ENCODE peak calls at places on chromosomes 6 and 20, in nine cellular contexts. Q, M, X, U, D, C, S, N and W are unnamed samples.

GRCh38 chr20:16930656-16931055 is 182.5 kb downstream of the OTOR start:
- DNase-seq in Q (no peak), M (no peak), X (no peak), U (no peak), D (no peak), C (no peak), S (no peak), N (no peak), W (no peak)

GRCh38 chr6:35737413-35738211 is 780 bp downstream of the ARMC12 start:
- DNase-seq in Q (peak), M (peak), X (peak), U (peak), D (peak), C (no peak), S (peak), N (peak), W (no peak)

GRCh38 chr6:110409794-110410193 is 5.6 kb downstream of the DDO start:
- DNase-seq in Q (no peak), M (no peak), X (no peak), U (no peak), D (no peak), C (no peak), S (no peak), N (no peak), W (no peak)

GRCh38 chr20:59004763-59005522 is 2.1 kb downstream of the CTSZ start:
- DNase-seq in Q (no peak), M (no peak), X (no peak), U (no peak), D (peak), C (peak), S (peak), N (no peak), W (no peak)

GRCh38 chr6:16774437-16774836 is 13.2 kb upstream of the ATXN1 start:
- DNase-seq in Q (no peak), M (no peak), X (no peak), U (no peak), D (no peak), C (no peak), S (no peak), N (no peak), W (no peak)

GRCh38 chr20:11159728-11160127 is 485.9 kb upstream of the JAG1 start:
- DNase-seq in Q (no peak), M (no peak), X (no peak), U (no peak), D (no peak), C (peak), S (no peak), N (no peak), W (no peak)

GRCh38 chr6:3039384-3039783 is 28.9 kb upstream of the RIPK1 start:
- DNase-seq in Q (no peak), M (no peak), X (no peak), U (no peak), D (no peak), C (no peak), S (no peak), N (no peak), W (no peak)

GRCh38 chr6:41375598-41376151 is 40.3 kb downstream of the NCR2 start:
- DNase-seq in Q (no peak), M (no peak), X (peak), U (no peak), D (no peak), C (no peak), S (no peak), N (no peak), W (no peak)

GRCh38 chr20:23157741-23158140 is 71.6 kb upstream of the CD93 start:
- DNase-seq in Q (no peak), M (no peak), X (no peak), U (no peak), D (no peak), C (no peak), S (no peak), N (no peak), W (no peak)

GRCh38 chr6:128364766-128365519 is 155.5 kb downstream of the PTPRK start:
- DNase-seq in Q (no peak), M (no peak), X (no peak), U (no peak), D (no peak), C (no peak), S (no peak), N (no peak), W (no peak)

GRCh38 chr6:167093922-167094432 is 28.9 kb upstream of the CCR6 start:
- DNase-seq in Q (no peak), M (no peak), X (no peak), U (no peak), D (no peak), C (peak), S (peak), N (no peak), W (no peak)

GRCh38 chr6:31525553-31525931 is 3.2 kb upstream of the MCCD1 start:
- DNase-seq in Q (no peak), M (no peak), X (no peak), U (no peak), D (no peak), C (no peak), S (no peak), N (no peak), W (no peak)

GRCh38 chr6:2522521-2522920 is 228.2 kb downstream of the MYLK4 start:
- DNase-seq in Q (no peak), M (no peak), X (no peak), U (no peak), D (no peak), C (no peak), S (peak), N (no peak), W (no peak)

GRCh38 chr6:123965894-123966293 is 162.2 kb downstream of the NKAIN2 start:
- DNase-seq in Q (no peak), M (peak), X (peak), U (no peak), D (peak), C (no peak), S (no peak), N (peak), W (no peak)

GRCh38 chr20:51410586-51411325 is 131.8 kb downstream of the NFATC2 start:
- DNase-seq in Q (no peak), M (no peak), X (no peak), U (no peak), D (no peak), C (no peak), S (no peak), N (no peak), W (no peak)

GRCh38 chr20:12575352-12576095 is 433.2 kb upstream of the SPTLC3 start:
- DNase-seq in Q (no peak), M (no peak), X (no peak), U (no peak), D (no peak), C (no peak), S (no peak), N (no peak), W (no peak)

GRCh38 chr20:62505337-62506045 is 29.7 kb upstream of the GATA5 start:
- DNase-seq in Q (no peak), M (no peak), X (no peak), U (no peak), D (no peak), C (no peak), S (no peak), N (no peak), W (no peak)

GRCh38 chr6:17656092-17656491 is 50.6 kb downstream of the NUP153 start:
- DNase-seq in Q (no peak), M (peak), X (no peak), U (peak), D (peak), C (no peak), S (peak), N (peak), W (no peak)

GRCh38 chr6:45982280-45983036 is 33.2 kb downstream of the CLIC5 start:
- DNase-seq in Q (no peak), M (no peak), X (no peak), U (no peak), D (no peak), C (no peak), S (no peak), N (no peak), W (no peak)

GRCh38 chr20:5657873-5658200 is 92.4 kb upstream of the SHLD1 start:
- DNase-seq in Q (no peak), M (no peak), X (no peak), U (no peak), D (no peak), C (no peak), S (no peak), N (no peak), W (no peak)

GRCh38 chr20:64110411-64111068 is 3.2 kb upstream of the NPBWR2 start:
- DNase-seq in Q (no peak), M (no peak), X (peak), U (no peak), D (no peak), C (no peak), S (no peak), N (peak), W (no peak)

GRCh38 chr6:84762220-84762940 is 2.0 kb downstream of the TBX18 start:
- DNase-seq in Q (no peak), M (peak), X (peak), U (peak), D (no peak), C (no peak), S (no peak), N (peak), W (no peak)

GRCh38 chr6:122399055-122399347 is 451 bp upstream of the HSF2 start:
- DNase-seq in Q (no peak), M (no peak), X (no peak), U (no peak), D (no peak), C (no peak), S (no peak), N (no peak), W (no peak)
- H3K27ac ChIP-seq in Q (peak), M (peak), X (no peak), U (peak), D (no peak), C (no peak), S (peak), N (peak), W (peak)

GRCh38 chr6:12602342-12602741 is 114.2 kb upstream of the PHACTR1 start:
- DNase-seq in Q (no peak), M (peak), X (no peak), U (no peak), D (no peak), C (no peak), S (no peak), N (no peak), W (no peak)
- H3K4me3 ChIP-seq in Q (no peak), M (no peak), X (no peak), U (no peak), D (no peak), C (no peak), S (no peak), N (no peak), W (no peak)

GRCh38 chr6:144612811-144613210 is 327.7 kb downstream of the UTRN start:
- DNase-seq in Q (no peak), M (no peak), X (no peak), U (no peak), D (no peak), C (no peak), S (no peak), N (no peak), W (no peak)

GRCh38 chr6:144619983-144620382 is 334.8 kb downstream of the UTRN start:
- DNase-seq in Q (no peak), M (no peak), X (no peak), U (no peak), D (no peak), C (no peak), S (no peak), N (no peak), W (no peak)

GRCh38 chr6:144617231-144618199 is 332.4 kb downstream of the UTRN start:
- DNase-seq in Q (no peak), M (no peak), X (no peak), U (no peak), D (no peak), C (no peak), S (no peak), N (no peak), W (no peak)

GRCh38 chr6:144613859-144614258 is 328.7 kb downstream of the UTRN start:
- DNase-seq in Q (peak), M (no peak), X (no peak), U (no peak), D (no peak), C (no peak), S (no peak), N (no peak), W (peak)

GRCh38 chr6:144615870-144616269 is 330.7 kb downstream of the UTRN start:
- DNase-seq in Q (no peak), M (no peak), X (no peak), U (no peak), D (no peak), C (no peak), S (no peak), N (no peak), W (no peak)
- TF ChIP-seq REST in Q (no peak), M (no peak), X (no peak), U (no peak), D (no peak), C (no peak), S (no peak), N (no peak), W (no peak)

GRCh38 chr20:50270034-50270395 is 79.4 kb downstream of the CEBPB start:
- DNase-seq in Q (no peak), M (no peak), X (no peak), U (no peak), D (no peak), C (no peak), S (no peak), N (no peak), W (no peak)

GRCh38 chr20:50271201-50271600 is 80.6 kb downstream of the CEBPB start:
- DNase-seq in Q (no peak), M (no peak), X (no peak), U (no peak), D (no peak), C (no peak), S (peak), N (no peak), W (no peak)

GRCh38 chr20:50271674-50272412 is 81.2 kb downstream of the CEBPB start:
- DNase-seq in Q (no peak), M (no peak), X (no peak), U (no peak), D (no peak), C (no peak), S (peak), N (no peak), W (no peak)

GRCh38 chr20:50269111-50270033 is 78.7 kb downstream of the CEBPB start:
- DNase-seq in Q (no peak), M (no peak), X (no peak), U (no peak), D (no peak), C (no peak), S (no peak), N (no peak), W (no peak)

GRCh38 chr20:50270569-50270968 is 79.9 kb downstream of the CEBPB start:
- DNase-seq in Q (no peak), M (no peak), X (no peak), U (no peak), D (no peak), C (no peak), S (peak), N (no peak), W (no peak)
- H3K27ac ChIP-seq in Q (no peak), M (no peak), X (no peak), U (no peak), D (no peak), C (no peak), S (peak), N (no peak), W (no peak)

DNA sequence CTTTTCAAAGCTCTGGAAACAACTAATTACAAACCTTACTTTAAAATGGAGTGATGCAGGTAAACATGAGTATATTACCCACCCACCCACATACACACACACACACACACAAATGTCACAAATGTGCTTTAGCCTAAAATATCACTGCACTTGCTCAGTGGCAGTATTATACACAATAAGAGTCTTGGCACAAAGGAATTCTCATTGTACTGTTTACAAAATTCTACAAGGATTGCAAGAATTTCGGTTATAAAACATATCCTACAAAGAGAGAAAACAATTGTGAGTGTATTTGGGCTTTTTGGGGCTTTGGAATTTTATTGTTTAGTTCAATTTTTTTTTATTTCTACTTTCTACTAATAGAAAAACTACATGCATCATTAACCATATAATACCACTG is 113.2 kb upstream of the BEND6 start:
- DNase-seq in Q (no peak), M (no peak), X (no peak), U (no peak), D (no peak), C (no peak), S (no peak), N (no peak), W (no peak)
- H3K4me3 ChIP-seq in Q (peak), M (peak), X (peak), U (no peak), D (no peak), C (peak), S (no peak), N (peak), W (peak)

DNA sequence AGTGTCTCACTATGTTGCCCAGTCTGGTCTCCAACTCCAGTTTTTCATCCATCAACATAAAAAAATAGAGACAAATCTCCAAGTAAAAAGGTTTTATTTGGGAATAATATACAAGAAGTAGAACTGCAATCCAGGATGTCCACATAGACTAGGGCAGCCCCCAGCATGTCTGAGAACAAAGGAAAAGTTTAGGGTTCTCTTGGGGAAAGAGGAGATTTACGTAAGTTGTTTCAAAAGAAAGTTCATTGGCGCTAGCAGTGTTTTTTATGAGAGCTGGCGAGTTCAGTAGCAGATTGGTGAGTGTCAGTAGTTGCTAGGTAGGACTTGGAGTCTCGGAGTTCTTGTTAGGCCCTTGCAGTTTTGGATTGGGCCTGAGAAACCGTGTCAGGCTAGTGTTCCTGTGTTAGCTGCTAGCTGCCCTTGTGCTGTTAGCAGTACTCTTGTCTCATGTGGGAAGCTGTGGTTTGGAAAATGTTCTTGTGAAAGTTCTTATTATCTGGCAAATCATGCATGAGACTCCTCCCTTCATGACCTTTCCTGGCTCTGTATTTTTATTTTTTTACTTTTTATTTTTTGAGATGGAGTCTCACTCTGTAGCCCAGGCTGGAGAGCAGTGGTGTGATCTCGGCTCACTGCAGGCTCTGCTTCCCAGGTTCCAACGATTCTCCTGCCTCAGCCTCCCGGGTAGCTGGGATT is 24.7 kb downstream of the TTLL9 start:
- DNase-seq in Q (no peak), M (peak), X (peak), U (peak), D (peak), C (peak), S (peak), N (no peak), W (peak)
- TF ChIP-seq REST in Q (no peak), M (no peak), X (no peak), U (no peak), D (no peak), C (no peak), S (no peak), N (no peak), W (no peak)

GRCh38 chr6:63637865-63638445 is 2.4 kb downstream of the PHF3 start:
- DNase-seq in Q (no peak), M (no peak), X (no peak), U (no peak), D (no peak), C (no peak), S (no peak), N (no peak), W (no peak)
- H3K27ac ChIP-seq in Q (no peak), M (no peak), X (no peak), U (no peak), D (peak), C (no peak), S (no peak), N (peak), W (peak)

GRCh38 chr6:7899889-7900213 is 10.7 kb downstream of the TXNDC5 start:
- DNase-seq in Q (no peak), M (no peak), X (no peak), U (no peak), D (no peak), C (no peak), S (no peak), N (no peak), W (no peak)
- H3K4me3 ChIP-seq in Q (no peak), M (no peak), X (no peak), U (no peak), D (no peak), C (no peak), S (no peak), N (no peak), W (no peak)